ENCODE peak calls at places on chromosomes 3 and 15, in ten cellular contexts. D is SK-N-MC; K is BJ; Q is endothelial cell of umbilical vein; X is ovary; O is lower lobe of right lung; N is sigmoid colon; J is esophagus squamous epithelium; L is SJSA1; H is CD8-positive, alpha-beta memory T cell. G is an unnamed sample. For H3K36me3, the result is how much of the 10 kb centered on the place peaks cover.

GRCh38 chr15:41554401-41554800 is 4.6 kb upstream of the TYRO3 start:
- DNase-seq in D (no peak), K (no peak), Q (no peak), X (no peak), O (no peak), N (no peak), J (no peak), L (no peak), H (no peak), G (no peak)

GRCh38 chr3:5019411-5020261 is 40.4 kb downstream of the BHLHE40 start:
- DNase-seq in D (no peak), K (no peak), Q (no peak), X (no peak), O (peak), N (no peak), J (no peak), L (no peak), H (peak), G (no peak)

GRCh38 chr15:70099966-70100494 is 2.3 kb upstream of the TLE3 start:
- DNase-seq in D (no peak), K (no peak), Q (no peak), X (no peak), O (no peak), N (no peak), J (no peak), L (no peak), H (peak), G (no peak)

GRCh38 chr15:101183926-101184305 is 67.9 kb downstream of the CHSY1 start:
- DNase-seq in D (no peak), K (no peak), Q (no peak), X (no peak), O (no peak), N (no peak), J (no peak), L (no peak), H (no peak), G (no peak)

GRCh38 chr15:47725924-47726323 is 8.6 kb downstream of the SEMA6D start:
- DNase-seq in D (no peak), K (no peak), Q (no peak), X (no peak), O (no peak), N (no peak), J (no peak), L (no peak), H (no peak), G (no peak)

GRCh38 chr3:69439683-69440270 is 53.9 kb upstream of the FRMD4B start:
- DNase-seq in D (no peak), K (no peak), Q (peak), X (no peak), O (no peak), N (no peak), J (no peak), L (no peak), H (no peak), G (no peak)

GRCh38 chr15:55685292-55685691 is 57.7 kb downstream of the PRTG start:
- DNase-seq in D (peak), K (no peak), Q (no peak), X (no peak), O (no peak), N (no peak), J (no peak), L (no peak), H (no peak), G (no peak)

GRCh38 chr15:89307046-89307587 is 27.5 kb downstream of the POLG start:
- DNase-seq in D (no peak), K (no peak), Q (peak), X (no peak), O (no peak), N (no peak), J (no peak), L (no peak), H (no peak), G (no peak)

GRCh38 chr3:173932624-173933023 is 535.1 kb downstream of the NLGN1 start:
- DNase-seq in D (peak), K (peak), Q (peak), X (no peak), O (no peak), N (no peak), J (no peak), L (no peak), H (no peak), G (no peak)

GRCh38 chr15:36931434-36931833 is 168.9 kb downstream of the MEIS2 start:
- DNase-seq in D (no peak), K (no peak), Q (no peak), X (no peak), O (no peak), N (no peak), J (no peak), L (no peak), H (no peak), G (no peak)

GRCh38 chr15:36926422-36926815 is 173.9 kb downstream of the MEIS2 start:
- DNase-seq in D (no peak), K (no peak), Q (no peak), X (no peak), O (no peak), N (no peak), J (no peak), L (no peak), H (no peak), G (no peak)

GRCh38 chr15:36936652-36937051 is 163.7 kb downstream of the MEIS2 start:
- DNase-seq in D (no peak), K (peak), Q (no peak), X (no peak), O (no peak), N (no peak), J (no peak), L (no peak), H (no peak), G (no peak)

GRCh38 chr15:36933239-36933990 is 166.9 kb downstream of the MEIS2 start:
- DNase-seq in D (no peak), K (no peak), Q (no peak), X (no peak), O (no peak), N (no peak), J (no peak), L (no peak), H (no peak), G (no peak)

GRCh38 chr15:36932070-36932469 is 168.3 kb downstream of the MEIS2 start:
- DNase-seq in D (no peak), K (no peak), Q (no peak), X (no peak), O (no peak), N (no peak), J (no peak), L (no peak), H (no peak), G (no peak)
- H3K36me3 ChIP-seq in D (under half), K (under half), Q (under half), X (under half), O (under half), N (under half), J (under half), L (under half), H (under half), G (under half)

GRCh38 chr3:14483286-14483685 is 56.9 kb downstream of the GRIP2 start:
- DNase-seq in D (no peak), K (no peak), Q (no peak), X (no peak), O (peak), N (no peak), J (no peak), L (no peak), H (no peak), G (no peak)

GRCh38 chr3:14487086-14487485 is 53.1 kb downstream of the GRIP2 start:
- DNase-seq in D (no peak), K (no peak), Q (no peak), X (no peak), O (peak), N (no peak), J (no peak), L (no peak), H (no peak), G (no peak)

GRCh38 chr3:14486460-14486859 is 53.7 kb downstream of the GRIP2 start:
- DNase-seq in D (no peak), K (no peak), Q (no peak), X (no peak), O (peak), N (no peak), J (no peak), L (no peak), H (no peak), G (no peak)

GRCh38 chr3:14485981-14486380 is 54.2 kb downstream of the GRIP2 start:
- DNase-seq in D (no peak), K (no peak), Q (no peak), X (no peak), O (peak), N (no peak), J (no peak), L (no peak), H (no peak), G (no peak)

DNA sequence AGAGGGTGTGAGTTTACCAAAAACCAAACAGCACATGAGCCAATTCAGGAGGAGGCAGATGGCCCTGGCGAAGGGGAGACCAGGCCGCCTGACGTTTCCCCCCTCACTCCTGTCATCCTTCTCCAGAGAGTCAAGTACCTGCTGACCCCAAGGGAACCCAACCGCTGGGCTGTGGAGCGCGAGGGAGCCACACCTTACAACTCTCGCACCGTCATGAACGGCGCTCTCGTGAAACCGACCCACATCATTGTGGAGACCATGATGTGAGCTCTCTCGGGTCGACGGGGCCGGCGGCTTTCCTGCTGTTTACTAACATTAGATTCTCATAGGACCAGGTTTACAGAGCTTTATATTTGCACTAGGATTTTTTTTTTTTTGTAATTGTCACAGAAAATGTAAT is 55.4 kb downstream of the GRIP2 start:
- DNase-seq in D (no peak), K (no peak), Q (no peak), X (no peak), O (peak), N (no peak), J (no peak), L (no peak), H (no peak), G (no peak)
- H3K36me3 ChIP-seq in D (under half), K (half or more), Q (under half), X (under half), O (half or more), N (under half), J (half or more), L (half or more), H (under half), G (under half)

GRCh38 chr3:172370434-172370833 is 77.8 kb downstream of the GHSR start:
- DNase-seq in D (no peak), K (no peak), Q (no peak), X (no peak), O (no peak), N (no peak), J (no peak), L (no peak), H (no peak), G (no peak)

GRCh38 chr3:172373912-172374311 is 74.3 kb downstream of the GHSR start:
- DNase-seq in D (no peak), K (no peak), Q (no peak), X (no peak), O (no peak), N (no peak), J (no peak), L (no peak), H (no peak), G (no peak)

GRCh38 chr3:172375206-172375850 is 72.9 kb downstream of the GHSR start:
- DNase-seq in D (no peak), K (no peak), Q (no peak), X (no peak), O (no peak), N (no peak), J (no peak), L (no peak), H (no peak), G (no peak)

GRCh38 chr3:172371544-172371943 is 76.7 kb downstream of the GHSR start:
- DNase-seq in D (no peak), K (no peak), Q (no peak), X (no peak), O (no peak), N (no peak), J (no peak), L (no peak), H (no peak), G (no peak)

DNA sequence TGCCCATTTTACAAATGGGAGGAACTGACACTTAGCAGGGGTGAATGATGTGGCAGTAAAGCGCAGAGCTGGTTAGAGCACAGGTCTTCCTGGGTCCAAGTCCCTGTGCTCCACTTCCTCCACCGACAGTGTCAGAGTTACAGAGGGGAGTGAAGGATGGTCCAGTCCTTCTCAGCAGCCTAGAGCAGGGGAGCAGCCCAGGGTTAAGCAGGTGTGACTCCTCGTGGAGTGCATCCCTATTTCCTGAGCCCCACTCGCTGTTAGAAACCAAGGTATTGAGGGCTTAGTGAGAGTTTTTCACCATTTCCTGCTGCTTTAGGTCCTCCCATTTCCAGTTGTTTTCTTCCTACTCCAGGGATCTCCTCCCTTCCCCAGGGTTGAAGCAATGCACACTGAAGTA is 75.4 kb downstream of the GHSR start:
- DNase-seq in D (no peak), K (no peak), Q (no peak), X (no peak), O (no peak), N (no peak), J (no peak), L (no peak), H (no peak), G (no peak)
- H3K36me3 ChIP-seq in D (under half), K (under half), Q (under half), X (under half), O (half or more), N (under half), J (under half), L (half or more), H (under half), G (half or more)

DNA sequence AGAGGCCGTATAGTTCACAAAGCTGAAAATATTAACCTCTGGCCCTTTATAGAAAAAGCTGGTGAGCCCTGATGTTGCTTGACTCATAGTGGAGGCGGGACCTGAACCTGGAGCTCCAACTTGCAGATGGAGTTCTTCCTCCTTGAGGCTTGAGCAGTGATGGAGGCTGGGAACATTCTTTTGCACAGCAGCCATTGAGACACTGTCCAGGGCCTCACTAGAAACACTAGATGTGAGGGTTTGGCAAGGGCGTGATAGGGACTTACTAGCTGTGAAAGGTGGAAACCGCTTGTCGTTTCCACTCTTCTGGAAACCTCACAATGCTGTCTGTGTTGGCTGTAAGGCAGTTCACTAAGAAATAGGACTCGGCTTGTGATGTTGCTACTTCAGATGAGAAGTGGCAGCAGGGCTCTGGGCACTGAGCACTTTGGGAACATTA is 12.5 kb downstream of the SMAD6 start:
- DNase-seq in D (no peak), K (no peak), Q (peak), X (no peak), O (no peak), N (no peak), J (no peak), L (no peak), H (no peak), G (no peak)
- H3K36me3 ChIP-seq in D (under half), K (under half), Q (under half), X (under half), O (under half), N (under half), J (under half), L (half or more), H (under half), G (under half)